ENCODE peak calls at places on chromosome 17, in six cellular contexts. W, L, K, M, D and V are unnamed samples. For H3K4me1, the result is how much of the 10 kb centered on the place peaks cover.

GRCh38 chr17:81015135-81015534 is 19.8 kb upstream of the BAIAP2 start:
- ATAC-seq in W (no peak), M (no peak), K (no peak), L (no peak), D (no peak), V (no peak)

GRCh38 chr17:21028192-21028591 is 14.6 kb downstream of the USP22 start:
- ATAC-seq in M (no peak), D (no peak), K (no peak), L (no peak), W (no peak), V (no peak)

GRCh38 chr17:29246638-29247037 is at the start of gene CRYBA1:
- ATAC-seq in K (no peak), L (no peak), M (peak), D (peak), W (no peak), V (no peak)

GRCh38 chr17:45719335-45720071 is 64.6 kb upstream of the CRHR1 start:
- ATAC-seq in D (peak), L (peak), M (peak), W (no peak), K (peak), V (no peak)

GRCh38 chr17:42098747-42099399 is 600 bp upstream of the ZNF385C start:
- ATAC-seq in W (no peak), L (no peak), M (peak), D (no peak), K (no peak), V (no peak)

GRCh38 chr17:41413353-41413752 is 11.0 kb downstream of the KRT37 start:
- ATAC-seq in K (no peak), M (no peak), D (no peak), L (no peak), W (no peak), V (no peak)

GRCh38 chr17:77555741-77556291 is 402.7 kb upstream of the TNRC6C start:
- ATAC-seq in M (no peak), W (peak), D (peak), K (no peak), L (peak), V (peak)

GRCh38 chr17:57107498-57108101 is 22.6 kb downstream of the AKAP1 start:
- ATAC-seq in L (peak), K (peak), W (no peak), M (peak), D (peak), V (no peak)

GRCh38 chr17:31680126-31680525 is 178.9 kb downstream of the COPRS start:
- ATAC-seq in K (no peak), M (no peak), L (no peak), W (no peak), D (no peak), V (no peak)

GRCh38 chr17:40914456-40914855 is 23.0 kb downstream of the KRT23 start:
- ATAC-seq in D (no peak), K (no peak), W (no peak), M (no peak), L (no peak), V (no peak)

GRCh38 chr17:70169707-70170597 is 620 bp downstream of the KCNJ2 start:
- ATAC-seq in W (peak), L (peak), M (peak), D (peak), K (peak), V (peak)

GRCh38 chr17:336110-337021 is 16.2 kb downstream of the RPH3AL start:
- ATAC-seq in W (no peak), K (no peak), L (no peak), D (peak), M (no peak), V (no peak)

GRCh38 chr17:74202879-74203432 is 522 bp upstream of the RPL38 start:
- ATAC-seq in D (peak), L (no peak), M (no peak), W (no peak), K (no peak), V (peak)

GRCh38 chr17:956905-957304 is 22.7 kb downstream of the NXN start:
- ATAC-seq in W (no peak), D (no peak), L (peak), M (no peak), K (no peak), V (no peak)

GRCh38 chr17:14604920-14605599 is 304.2 kb downstream of the HS3ST3B1 start:
- ATAC-seq in K (no peak), D (no peak), M (no peak), W (peak), L (no peak), V (peak)

GRCh38 chr17:3038941-3039340 is 24.5 kb downstream of the OR1D5 start:
- ATAC-seq in M (no peak), D (no peak), L (peak), K (no peak), W (no peak), V (no peak)

GRCh38 chr17:55641559-55642160 is 81.0 kb downstream of the TMEM100 start:
- ATAC-seq in M (peak), L (peak), D (no peak), W (peak), K (peak), V (peak)

GRCh38 chr17:37512442-37513070 is 22.9 kb downstream of the DUSP14 start:
- ATAC-seq in W (peak), L (no peak), D (no peak), M (peak), K (no peak), V (no peak)

GRCh38 chr17:28547623-28548416 is 4.6 kb downstream of the UNC119 start:
- ATAC-seq in W (peak), M (peak), K (peak), D (peak), L (peak), V (peak)

GRCh38 chr17:81057079-81057730 is 22.3 kb downstream of the BAIAP2 start:
- ATAC-seq in K (peak), D (no peak), M (no peak), L (peak), W (peak), V (peak)

GRCh38 chr17:79047291-79047920 is 23.4 kb downstream of the C1QTNF1 start:
- ATAC-seq in D (no peak), W (no peak), K (no peak), M (no peak), L (no peak), V (no peak)

GRCh38 chr17:49910858-49911204 is 58.2 kb upstream of the DLX4 start:
- ATAC-seq in W (no peak), D (no peak), L (no peak), K (no peak), M (no peak), V (no peak)

GRCh38 chr17:40091691-40092397 is 8.5 kb downstream of the NR1D1 start:
- ATAC-seq in M (peak), K (peak), W (peak), L (peak), D (peak), V (no peak)

GRCh38 chr17:42094375-42095069 is 3.8 kb downstream of the ZNF385C start:
- ATAC-seq in D (no peak), M (no peak), W (no peak), L (no peak), K (peak), V (no peak)

GRCh38 chr17:57629470-57629869 is 115.6 kb downstream of the CCDC182 start:
- ATAC-seq in L (no peak), K (no peak), D (no peak), W (no peak), M (no peak), V (no peak)

GRCh38 chr17:14201595-14201994 is 35.1 kb downstream of the CDRT15 start:
- ATAC-seq in K (no peak), M (no peak), W (no peak), D (no peak), L (no peak), V (no peak)

GRCh38 chr17:59366040-59366757 is 34.7 kb downstream of the YPEL2 start:
- ATAC-seq in M (peak), L (no peak), K (no peak), D (peak), W (peak), V (peak)

GRCh38 chr17:42792545-42792944 is 6.0 kb downstream of the COA3 start:
- ATAC-seq in D (no peak), K (no peak), W (no peak), M (no peak), L (no peak), V (no peak)

GRCh38 chr17:7611635-7612293 is 2.9 kb downstream of the FXR2 start:
- ATAC-seq in W (no peak), L (no peak), M (no peak), D (no peak), K (no peak), V (no peak)
- H3K4me3 ChIP-seq in W (no peak), L (no peak), M (no peak), D (no peak), K (no peak), V (no peak)

GRCh38 chr17:38942641-38943040 is 17.2 kb downstream of the LASP1NB start:
- ATAC-seq in K (no peak), D (no peak), L (no peak), W (no peak), M (no peak), V (no peak)
- TF ChIP-seq POLR2A in K (no peak), D (no peak), L (no peak), W (no peak), M (no peak), V (no peak)

GRCh38 chr17:50934161-50934560 is 68.0 kb upstream of the TOB1 start:
- ATAC-seq in K (no peak), L (no peak), D (no peak), M (no peak), W (no peak), V (no peak)

GRCh38 chr17:50928662-50929061 is 62.5 kb upstream of the TOB1 start:
- ATAC-seq in M (no peak), D (no peak), L (no peak), K (no peak), W (no peak), V (no peak)

GRCh38 chr17:50934672-50935200 is 68.6 kb upstream of the TOB1 start:
- ATAC-seq in W (no peak), K (peak), M (no peak), L (no peak), D (no peak), V (no peak)

GRCh38 chr17:50932584-50932901 is 66.4 kb upstream of the TOB1 start:
- ATAC-seq in K (no peak), D (no peak), M (no peak), W (no peak), L (no peak), V (no peak)

GRCh38 chr17:50931003-50931878 is 65.1 kb upstream of the TOB1 start:
- ATAC-seq in D (peak), L (peak), W (peak), K (peak), M (peak), V (peak)
- H3K4me1 ChIP-seq in D (half or more), L (under half), W (under half), K (under half), M (half or more), V (half or more)

GRCh38 chr17:7174603-7175362 is 4.4 kb downstream of the ASGR1 start:
- ATAC-seq in K (no peak), D (no peak), L (no peak), M (no peak), W (no peak), V (no peak)

GRCh38 chr17:7176870-7177209 is 2.3 kb downstream of the ASGR1 start:
- ATAC-seq in D (no peak), K (no peak), L (no peak), M (no peak), W (no peak), V (peak)

GRCh38 chr17:7173687-7174602 is 5.2 kb downstream of the ASGR1 start:
- ATAC-seq in K (peak), M (peak), W (peak), D (peak), L (no peak), V (peak)

GRCh38 chr17:7176107-7176851 is 2.9 kb downstream of the ASGR1 start:
- ATAC-seq in L (no peak), W (no peak), D (no peak), M (no peak), K (no peak), V (no peak)

GRCh38 chr17:7175363-7175733 is 3.8 kb downstream of the ASGR1 start:
- ATAC-seq in M (no peak), D (no peak), W (no peak), K (no peak), L (no peak), V (no peak)
- H3K4me3 ChIP-seq in M (peak), D (no peak), W (no peak), K (no peak), L (no peak), V (no peak)